ENCODE peak calls at places on chromosomes 12 and 14, in ten cellular contexts. P is uterus; G is stomach; J is CD4-positive, alpha-beta T cell; B is AG09309; V is endothelial cell; C is lower leg skin; X is mesothelial cell of epicardium; F is astrocyte of the cerebellum; Q is testis. R is an unnamed sample.

GRCh38 chr14:74501135-74501614 is 7.6 kb downstream of the ISCA2 start:
- DNase-seq in X (peak), B (no peak), Q (peak), F (peak), J (no peak), P (peak), C (peak), V (peak), G (peak), R (peak)

GRCh38 chr12:66903782-66904396 is 225.0 kb upstream of the GRIP1 start:
- DNase-seq in J (no peak), B (no peak), V (no peak), F (no peak), G (no peak), X (no peak), P (no peak), Q (no peak), C (no peak), R (no peak)

GRCh38 chr14:103679351-103679750 is 35.9 kb downstream of the XRCC3 start:
- DNase-seq in F (no peak), Q (peak), B (no peak), V (peak), G (peak), X (no peak), P (no peak), J (peak), C (no peak), R (peak)

GRCh38 chr12:104951759-104952509 is 6.2 kb downstream of the SLC41A2 start:
- DNase-seq in P (no peak), V (no peak), J (no peak), B (no peak), C (no peak), X (no peak), G (no peak), F (no peak), Q (no peak), R (no peak)

GRCh38 chr12:112716099-112717093 is 75.2 kb upstream of the RPH3A start:
- DNase-seq in C (no peak), P (no peak), X (no peak), G (no peak), J (no peak), Q (peak), F (no peak), B (no peak), V (peak), R (no peak)

GRCh38 chr12:115166698-115167315 is 482.8 kb upstream of the TBX3 start:
- DNase-seq in Q (no peak), C (no peak), X (no peak), B (peak), P (no peak), V (no peak), J (no peak), F (no peak), G (no peak), R (no peak)

GRCh38 chr12:115155665-115156645 is 472.0 kb upstream of the TBX3 start:
- DNase-seq in X (no peak), J (no peak), F (peak), G (no peak), P (no peak), Q (no peak), V (no peak), B (peak), C (no peak), R (no peak)

GRCh38 chr12:82326905-82327503 is 31.2 kb downstream of the CCDC59 start:
- DNase-seq in C (no peak), X (no peak), G (no peak), F (peak), B (peak), J (no peak), V (no peak), Q (no peak), P (no peak), R (no peak)

GRCh38 chr14:77649326-77649725 is 32.9 kb upstream of the SPTLC2 start:
- DNase-seq in V (no peak), G (no peak), B (no peak), C (no peak), Q (no peak), P (no peak), F (no peak), X (no peak), J (no peak), R (no peak)

GRCh38 chr12:101859664-101860607 is 17.4 kb upstream of the DRAM1 start:
- DNase-seq in B (no peak), V (no peak), G (no peak), Q (no peak), F (no peak), C (no peak), X (no peak), P (no peak), J (no peak), R (no peak)

GRCh38 chr12:52139579-52140062 is 52.2 kb downstream of the KRT80 start:
- DNase-seq in C (no peak), Q (no peak), J (peak), G (peak), F (no peak), P (no peak), B (no peak), V (peak), X (peak), R (no peak)

GRCh38 chr14:25150401-25150800 is 100.5 kb upstream of the STXBP6 start:
- DNase-seq in J (no peak), G (no peak), F (no peak), V (no peak), P (no peak), Q (no peak), X (no peak), C (no peak), B (no peak), R (no peak)

DNA sequence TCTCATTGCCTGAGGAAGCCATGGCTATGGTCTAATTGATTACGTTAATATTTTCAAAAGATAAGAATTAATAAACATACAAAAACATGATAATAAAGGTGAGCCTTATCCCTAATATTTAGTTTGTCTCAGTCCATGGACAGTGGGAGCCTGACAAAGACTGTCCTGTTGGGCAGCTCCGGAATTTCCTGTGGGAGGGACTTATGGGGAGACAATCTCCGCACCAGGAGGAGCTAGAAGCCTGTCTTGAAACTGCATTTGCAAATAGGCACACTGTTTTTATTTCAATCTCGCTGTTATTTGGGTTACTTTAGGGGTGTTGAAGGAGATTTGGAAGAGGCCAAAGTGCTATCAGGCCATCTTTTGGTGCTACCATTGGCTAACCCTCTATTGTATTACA is 50.8 kb upstream of the ZDHHC17 start:
- DNase-seq in J (no peak), C (no peak), P (no peak), Q (no peak), F (no peak), X (no peak), V (no peak), B (no peak), G (no peak), R (no peak)
- TF ChIP-seq CTCF in J (no peak), C (no peak), P (no peak), Q (no peak), F (no peak), X (no peak), V (no peak), B (no peak), G (no peak), R (no peak)

DNA sequence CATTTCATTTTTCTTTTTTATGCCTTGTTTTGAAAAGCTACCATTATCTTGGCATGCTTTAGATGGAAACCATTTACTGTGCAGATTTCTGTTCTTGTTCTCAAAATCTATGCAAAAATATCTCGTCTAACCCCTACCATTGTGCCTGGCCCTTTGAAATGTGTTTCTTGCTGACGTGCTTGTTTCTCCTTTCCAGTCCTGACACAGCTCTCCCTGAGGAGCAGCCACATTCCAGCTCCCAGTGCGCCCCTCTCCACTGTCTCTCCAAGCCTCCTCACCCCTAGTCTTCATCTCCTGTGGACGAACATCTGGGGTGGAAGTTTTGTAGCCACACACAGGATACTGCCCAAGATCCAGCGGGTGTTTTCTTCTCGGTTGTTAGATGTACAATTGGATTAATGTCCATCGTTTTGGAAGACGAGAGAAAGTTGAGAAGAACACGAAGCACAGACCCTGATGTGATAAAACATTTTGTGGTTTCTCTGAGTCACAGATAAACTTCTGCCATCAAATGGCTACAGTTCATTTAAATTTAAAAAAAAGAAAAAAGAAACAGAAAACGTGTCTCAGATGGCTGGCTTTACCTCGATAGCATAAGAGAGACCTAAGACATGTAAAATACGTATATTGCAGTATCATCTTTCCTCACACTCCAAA is 21.9 kb upstream of the FGD4 start:
- DNase-seq in Q (no peak), X (no peak), G (no peak), F (no peak), C (no peak), B (no peak), P (no peak), V (no peak), J (no peak), R (no peak)
- TF ChIP-seq CTCF in Q (no peak), X (no peak), G (no peak), F (no peak), C (no peak), B (no peak), P (no peak), V (no peak), J (no peak), R (no peak)

DNA sequence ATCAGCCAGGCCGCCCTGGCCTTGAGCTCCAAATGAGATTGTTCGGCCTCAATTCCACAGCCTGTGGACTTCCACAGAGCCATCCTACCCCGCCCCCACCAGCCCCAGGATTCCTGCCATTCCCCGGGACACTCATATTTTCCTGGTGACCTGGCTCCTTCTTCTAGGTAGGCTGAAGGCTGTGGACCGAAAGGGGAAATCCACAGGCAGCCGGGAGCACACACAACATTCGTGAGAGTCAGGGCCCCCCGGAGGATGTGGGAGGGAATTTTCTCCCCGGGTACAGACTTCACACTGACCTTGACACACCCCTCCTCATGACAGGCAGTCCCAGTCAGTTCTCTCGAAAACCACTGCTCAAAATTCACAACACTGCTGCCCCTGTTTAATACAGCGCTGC is 39.9 kb downstream of the RIN3 start:
- DNase-seq in J (no peak), C (no peak), B (peak), V (peak), F (no peak), G (no peak), P (peak), X (no peak), Q (peak), R (no peak)
- TF ChIP-seq CTCF in J (no peak), C (no peak), B (peak), V (no peak), F (peak), G (no peak), P (no peak), X (no peak), Q (no peak), R (no peak)

GRCh38 chr12:125202421-125202820 is 137.2 kb downstream of the AACS start:
- DNase-seq in V (no peak), G (no peak), J (no peak), C (no peak), X (no peak), B (no peak), P (no peak), F (no peak), Q (no peak), R (no peak)

GRCh38 chr12:125198647-125199046 is 133.4 kb downstream of the AACS start:
- DNase-seq in P (no peak), J (no peak), X (no peak), V (no peak), Q (no peak), B (no peak), G (no peak), F (no peak), C (no peak), R (no peak)

GRCh38 chr12:125206757-125207156 is 141.5 kb downstream of the AACS start:
- DNase-seq in P (no peak), X (no peak), G (no peak), Q (no peak), B (no peak), V (no peak), C (no peak), J (no peak), F (no peak), R (no peak)

GRCh38 chr12:125201940-125202339 is 136.7 kb downstream of the AACS start:
- DNase-seq in Q (no peak), X (no peak), J (no peak), P (no peak), F (no peak), B (no peak), C (no peak), V (no peak), G (no peak), R (no peak)

DNA sequence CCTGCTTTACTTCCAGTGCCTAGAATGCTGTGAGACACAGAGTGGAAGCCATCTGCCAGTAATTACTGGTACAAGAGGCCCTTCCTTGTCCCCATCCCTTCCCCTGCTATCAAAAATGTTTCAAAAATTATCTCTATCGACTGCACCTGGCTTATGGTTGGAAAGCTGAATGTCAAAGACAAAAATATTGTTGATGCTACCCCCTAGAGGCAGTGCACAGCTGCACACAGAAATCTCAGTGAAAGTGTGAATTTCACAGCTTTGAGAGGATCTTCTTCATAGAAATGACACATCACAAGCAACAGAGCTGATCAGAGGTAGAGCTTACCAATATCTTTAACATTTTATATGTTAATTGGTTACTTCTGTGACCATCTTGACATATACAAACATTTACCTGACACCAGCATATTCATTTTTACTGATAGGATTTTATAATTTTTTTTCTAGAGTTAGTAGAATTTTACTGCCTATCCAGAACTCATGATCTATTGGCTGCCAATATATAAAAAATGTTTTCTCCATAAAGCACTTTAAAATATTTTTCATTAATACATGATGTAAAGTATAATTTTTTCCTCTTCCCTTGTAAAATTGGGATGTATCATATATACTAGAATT is 138.0 kb downstream of the AACS start:
- DNase-seq in G (no peak), Q (no peak), C (no peak), F (no peak), V (no peak), X (no peak), P (no peak), B (no peak), J (no peak), R (no peak)
- TF ChIP-seq CTCF in G (peak), Q (peak), C (no peak), F (peak), V (peak), X (peak), P (no peak), B (peak), J (no peak), R (peak)

GRCh38 chr14:94670692-94671285 is 58.6 kb downstream of the SERPINA3 start:
- DNase-seq in B (no peak), J (no peak), Q (no peak), V (no peak), F (no peak), C (no peak), P (no peak), G (no peak), X (no peak), R (no peak)
- TF ChIP-seq CTCF in B (no peak), J (no peak), Q (no peak), V (no peak), F (no peak), C (no peak), P (no peak), G (no peak), X (no peak), R (no peak)

GRCh38 chr12:46131729-46132128 is 137.1 kb downstream of the SLC38A1 start:
- DNase-seq in V (no peak), B (no peak), C (no peak), F (no peak), J (no peak), G (no peak), X (no peak), P (no peak), Q (no peak), R (no peak)
- TF ChIP-seq CTCF in V (no peak), B (no peak), C (no peak), F (peak), J (no peak), G (no peak), X (no peak), P (no peak), Q (no peak), R (no peak)

GRCh38 chr14:91417983-91418386 is 365 bp upstream of the CCDC88C start:
- DNase-seq in Q (peak), G (peak), F (no peak), C (no peak), B (no peak), X (no peak), P (no peak), V (peak), J (peak), R (no peak)
- TF ChIP-seq CTCF in Q (no peak), G (no peak), F (no peak), C (no peak), B (no peak), X (no peak), P (no peak), V (no peak), J (no peak), R (no peak)

GRCh38 chr12:4762773-4763172 is 42.6 kb downstream of the GALNT8 start:
- DNase-seq in B (no peak), F (no peak), Q (no peak), P (no peak), G (no peak), C (no peak), V (no peak), J (no peak), X (no peak), R (no peak)
- TF ChIP-seq CTCF in B (no peak), F (no peak), Q (no peak), P (no peak), G (no peak), C (no peak), V (no peak), J (no peak), X (no peak), R (no peak)